ENCODE peak calls at places on chromosomes 13 and 19, in six cellular contexts. U is M059J, L is fibroblast of the conjunctiva, C is NCI-H146, F is RPMI7951, M is stomach. K is an unnamed sample.

GRCh38 chr19:10766681-10767201 is 48.9 kb downstream of the DNM2 start:
- DNase-seq in U (no peak), L (no peak), C (no peak), F (no peak), M (peak; percentile 68), K (peak; percentile 86)

GRCh38 chr19:48444129-48444932 is 1.5 kb upstream of the GRWD1 start:
- DNase-seq in U (no peak), L (no peak), C (peak; percentile 28), F (no peak), M (no peak), K (no peak)

GRCh38 chr19:10863107-10863700 is 8.1 kb upstream of the CARM1 start:
- DNase-seq in U (peak; percentile 86), L (no peak), C (peak; percentile 19), F (peak; percentile 80), M (peak; percentile 65), K (no peak)

GRCh38 chr13:98486412-98486811 is 90.5 kb downstream of the STK24 start:
- DNase-seq in U (no peak), L (no peak), C (no peak), F (no peak), M (no peak), K (no peak)

GRCh38 chr19:5134683-5135082 is 165.8 kb downstream of the KDM4B start:
- DNase-seq in U (no peak), L (no peak), C (no peak), F (no peak), M (no peak), K (no peak)

GRCh38 chr19:13051581-13052165 is 51.0 kb downstream of the LYL1 start:
- DNase-seq in U (peak; percentile 22), L (no peak), C (peak; percentile 86), F (no peak), M (peak; percentile 88), K (peak; percentile 60)

GRCh38 chr13:44350775-44351504 is 22.7 kb upstream of the SERP2 start:
- DNase-seq in U (no peak), L (no peak), C (peak; percentile 80), F (no peak), M (no peak), K (peak; percentile 37)

GRCh38 chr19:3501780-3502179 is 1.3 kb upstream of the DOHH start:
- DNase-seq in U (no peak), L (no peak), C (no peak), F (no peak), M (no peak), K (no peak)

GRCh38 chr19:10201176-10201575 is 6.4 kb upstream of the DNMT1 start:
- DNase-seq in U (no peak), L (no peak), C (no peak), F (no peak), M (no peak), K (no peak)

GRCh38 chr13:77338961-77339401 is 12.1 kb upstream of the MYCBP2 start:
- DNase-seq in U (no peak), L (no peak), C (no peak), F (no peak), M (no peak), K (no peak)

GRCh38 chr19:29260477-29261317 is 47.7 kb upstream of the UQCRFS1 start:
- DNase-seq in U (peak; percentile 35), L (peak; percentile 8), C (peak; percentile 34), F (peak; percentile 28), M (no peak), K (peak; percentile 35)

GRCh38 chr13:104650426-104650825 is 1584.2 kb upstream of the SLC10A2 start:
- DNase-seq in U (no peak), L (no peak), C (peak; percentile 2), F (no peak), M (no peak), K (no peak)